ENCODE peak calls at places on chromosomes 4 and X, in four cellular contexts. C is endodermal cell, V is Calu3, T is fibroblast of lung. A is an unnamed sample.

GRCh38 chr4:148226341-148226740 is 215.9 kb downstream of the NR3C2 start:
- DNase-seq in C (no peak), V (no peak), T (no peak), A (no peak)

GRCh38 chrX:100928660-100929613 is at the start of gene XKRX:
- DNase-seq in C (peak; percentile 91), V (peak; percentile 53), T (no peak), A (no peak)

GRCh38 chrX:17521871-17522693 is 147.1 kb downstream of the NHS start:
- DNase-seq in C (peak; percentile 82), V (peak; percentile 54), T (peak; percentile 51), A (no peak)

GRCh38 chrX:134599173-134599914 is 58.9 kb downstream of the PLAC1 start:
- DNase-seq in C (no peak), V (no peak), T (peak; percentile 71), A (no peak)

GRCh38 chrX:153649178-153649914 is 2.3 kb downstream of the DUSP9 start:
- DNase-seq in C (peak; percentile 86), V (peak; percentile 36), T (no peak), A (peak; percentile 52)

GRCh38 chr4:67659065-67659464 is 41.9 kb downstream of the UBA6 start:
- DNase-seq in C (no peak), V (no peak), T (no peak), A (no peak)

GRCh38 chrX:14672611-14673172 is 143.4 kb downstream of the GLRA2 start:
- DNase-seq in C (no peak), V (no peak), T (no peak), A (no peak)

GRCh38 chr4:4670869-4671268 is 129.0 kb upstream of the STX18 start:
- DNase-seq in C (peak; percentile 64), V (no peak), T (no peak), A (no peak)

GRCh38 chr4:181138116-181138515 is 1105.1 kb upstream of the TENM3 start:
- DNase-seq in C (no peak), V (no peak), T (no peak), A (no peak)

GRCh38 chr4:42904986-42905385 is 12.5 kb downstream of the GRXCR1 start:
- DNase-seq in C (no peak), V (no peak), T (no peak), A (no peak)

GRCh38 chr4:185772391-185773093 is 39.5 kb downstream of the SORBS2 start:
- DNase-seq in C (no peak), V (no peak), T (no peak), A (no peak)

GRCh38 chr4:185774815-185775684 is 36.9 kb downstream of the SORBS2 start:
- DNase-seq in C (no peak), V (peak; percentile 49), T (peak; percentile 82), A (peak; percentile 76)

GRCh38 chr4:185774076-185774731 is 37.8 kb downstream of the SORBS2 start:
- DNase-seq in C (no peak), V (no peak), T (no peak), A (no peak)

GRCh38 chr4:185771696-185772390 is 40.2 kb downstream of the SORBS2 start:
- DNase-seq in C (no peak), V (no peak), T (no peak), A (no peak)

DNA sequence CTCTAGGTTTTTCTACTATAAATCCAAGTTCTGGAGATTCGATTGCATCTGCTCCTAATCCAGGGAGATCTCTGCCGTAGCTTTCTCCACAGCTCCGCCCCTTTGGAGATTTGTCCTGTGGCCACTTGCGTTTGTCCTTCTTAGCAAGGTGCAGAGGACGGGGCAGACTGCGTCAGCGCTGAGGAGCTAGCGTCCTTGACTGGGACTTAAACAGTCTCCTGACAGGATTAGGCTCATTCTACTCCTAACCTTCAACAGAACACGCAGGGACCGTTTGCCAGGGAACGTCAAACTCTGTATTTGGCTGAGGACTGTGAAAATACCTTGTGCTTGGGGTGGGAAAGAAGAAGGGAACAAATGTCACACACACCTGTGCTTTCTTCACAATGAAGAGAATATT is 38.6 kb downstream of the SORBS2 start:
- DNase-seq in C (peak; percentile 68), V (no peak), T (no peak), A (no peak)
- TF ChIP-seq CTCF in C (peak; percentile 37), V (no peak), T (no peak), A (no peak)

GRCh38 chrX:83934220-83934619 is 73.3 kb downstream of the CYLC1 start:
- DNase-seq in C (no peak), V (no peak), T (no peak), A (no peak)
- TF ChIP-seq CTCF in C (peak; percentile 62), V (no peak), T (no peak), A (peak; percentile 9)

GRCh38 chr4:25172964-25173917 is 13.0 kb upstream of the SEPSECS start:
- DNase-seq in C (no peak), V (peak; percentile 5), T (peak; percentile 99), A (peak; percentile 28)
- TF ChIP-seq CTCF in C (peak; percentile 24), V (no peak), T (no peak), A (no peak)

DNA sequence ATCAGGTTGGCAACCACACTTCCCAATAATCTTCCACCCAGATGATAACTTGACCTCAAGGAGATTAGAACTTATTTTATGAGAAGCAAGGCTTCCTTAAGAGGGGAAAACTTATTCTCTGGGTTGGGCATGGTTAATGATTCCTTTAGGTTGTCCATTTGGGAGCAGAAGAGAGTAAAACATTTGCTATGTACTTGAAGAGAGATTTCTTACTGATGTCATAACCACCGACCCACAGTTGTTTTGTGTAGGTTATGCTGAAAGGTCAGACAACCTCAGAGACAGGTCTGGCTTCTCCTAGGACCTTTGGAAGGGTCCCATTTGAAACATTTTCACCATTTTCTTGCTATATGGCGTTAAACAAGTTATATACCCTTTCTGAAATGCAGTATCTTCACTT is 56.1 kb downstream of the FAM114A1 start:
- DNase-seq in C (no peak), V (no peak), T (no peak), A (no peak)
- TF ChIP-seq CTCF in C (no peak), V (no peak), T (no peak), A (no peak)

A was measured in ascending aorta.